ENCODE peak calls at places on chromosome 3, in five cellular contexts. One of them, this sample, is unnamed.

GRCh38 chr3:99246010-99246654 is 344.6 kb upstream of the DCBLD2 start:
- DNase-seq in stimulated activated CD4-positive, alpha-beta T cell treated with anti-CD3 and anti-CD28 coated beads, Interleukin-1b, Interleukin-23, amount 100 ng/mL, for 48 hours: no peak
- DNase-seq in dorsolateral prefrontal cortex: no peak
- DNase-seq in ELR: peak
- DNase-seq in CD8-positive, alpha-beta T cell: no peak
- DNase-seq in this sample: peak

GRCh38 chr3:10284496-10284895 is 8.3 kb downstream of the GHRL start:
- DNase-seq in ELR: no peak
- DNase-seq in CD8-positive, alpha-beta T cell: no peak
- DNase-seq in dorsolateral prefrontal cortex: no peak
- DNase-seq in stimulated activated CD4-positive, alpha-beta T cell treated with anti-CD3 and anti-CD28 coated beads, Interleukin-1b, Interleukin-23, amount 100 ng/mL, for 48 hours: no peak
- DNase-seq in this sample: no peak

GRCh38 chr3:27686642-27687041 is 35.5 kb downstream of the EOMES start:
- DNase-seq in ELR: peak
- DNase-seq in stimulated activated CD4-positive, alpha-beta T cell treated with anti-CD3 and anti-CD28 coated beads, Interleukin-1b, Interleukin-23, amount 100 ng/mL, for 48 hours: no peak
- DNase-seq in CD8-positive, alpha-beta T cell: no peak
- DNase-seq in dorsolateral prefrontal cortex: no peak
- DNase-seq in this sample: peak

GRCh38 chr3:29683306-29683993 is 402.6 kb downstream of the RBMS3 start:
- DNase-seq in dorsolateral prefrontal cortex: no peak
- DNase-seq in stimulated activated CD4-positive, alpha-beta T cell treated with anti-CD3 and anti-CD28 coated beads, Interleukin-1b, Interleukin-23, amount 100 ng/mL, for 48 hours: no peak
- DNase-seq in ELR: peak
- DNase-seq in CD8-positive, alpha-beta T cell: no peak
- DNase-seq in this sample: peak

GRCh38 chr3:120498947-120499346 is 48.2 kb upstream of the FSTL1 start:
- DNase-seq in CD8-positive, alpha-beta T cell: no peak
- DNase-seq in dorsolateral prefrontal cortex: no peak
- DNase-seq in stimulated activated CD4-positive, alpha-beta T cell treated with anti-CD3 and anti-CD28 coated beads, Interleukin-1b, Interleukin-23, amount 100 ng/mL, for 48 hours: no peak
- DNase-seq in ELR: peak
- DNase-seq in this sample: peak

GRCh38 chr3:31973081-31973480 is 8.0 kb downstream of the OSBPL10 start:
- DNase-seq in ELR: no peak
- DNase-seq in CD8-positive, alpha-beta T cell: no peak
- DNase-seq in stimulated activated CD4-positive, alpha-beta T cell treated with anti-CD3 and anti-CD28 coated beads, Interleukin-1b, Interleukin-23, amount 100 ng/mL, for 48 hours: no peak
- DNase-seq in dorsolateral prefrontal cortex: peak
- DNase-seq in this sample: no peak

GRCh38 chr3:107796786-107797185 is 274.0 kb downstream of the BBX start:
- DNase-seq in ELR: peak
- DNase-seq in CD8-positive, alpha-beta T cell: no peak
- DNase-seq in stimulated activated CD4-positive, alpha-beta T cell treated with anti-CD3 and anti-CD28 coated beads, Interleukin-1b, Interleukin-23, amount 100 ng/mL, for 48 hours: no peak
- DNase-seq in dorsolateral prefrontal cortex: no peak
- DNase-seq in this sample: peak

GRCh38 chr3:44915702-44916438 is 41.5 kb downstream of the TGM4 start:
- DNase-seq in ELR: peak
- DNase-seq in stimulated activated CD4-positive, alpha-beta T cell treated with anti-CD3 and anti-CD28 coated beads, Interleukin-1b, Interleukin-23, amount 100 ng/mL, for 48 hours: no peak
- DNase-seq in dorsolateral prefrontal cortex: no peak
- DNase-seq in CD8-positive, alpha-beta T cell: no peak
- DNase-seq in this sample: no peak

GRCh38 chr3:179179979-179180758 is 32.0 kb downstream of the PIK3CA start:
- DNase-seq in CD8-positive, alpha-beta T cell: no peak
- DNase-seq in dorsolateral prefrontal cortex: no peak
- DNase-seq in ELR: peak
- DNase-seq in stimulated activated CD4-positive, alpha-beta T cell treated with anti-CD3 and anti-CD28 coated beads, Interleukin-1b, Interleukin-23, amount 100 ng/mL, for 48 hours: no peak
- DNase-seq in this sample: no peak

GRCh38 chr3:189361103-189361835 is 189.5 kb downstream of the TPRG1 start:
- DNase-seq in ELR: no peak
- DNase-seq in stimulated activated CD4-positive, alpha-beta T cell treated with anti-CD3 and anti-CD28 coated beads, Interleukin-1b, Interleukin-23, amount 100 ng/mL, for 48 hours: no peak
- DNase-seq in CD8-positive, alpha-beta T cell: no peak
- DNase-seq in dorsolateral prefrontal cortex: no peak
- DNase-seq in this sample: no peak

GRCh38 chr3:39637807-39638206 is 170.3 kb downstream of the MOBP start:
- DNase-seq in stimulated activated CD4-positive, alpha-beta T cell treated with anti-CD3 and anti-CD28 coated beads, Interleukin-1b, Interleukin-23, amount 100 ng/mL, for 48 hours: no peak
- DNase-seq in dorsolateral prefrontal cortex: no peak
- DNase-seq in CD8-positive, alpha-beta T cell: no peak
- DNase-seq in ELR: peak
- DNase-seq in this sample: peak

GRCh38 chr3:78798266-78798832 is 969.4 kb downstream of the ROBO1 start:
- DNase-seq in CD8-positive, alpha-beta T cell: no peak
- DNase-seq in ELR: no peak
- DNase-seq in stimulated activated CD4-positive, alpha-beta T cell treated with anti-CD3 and anti-CD28 coated beads, Interleukin-1b, Interleukin-23, amount 100 ng/mL, for 48 hours: no peak
- DNase-seq in dorsolateral prefrontal cortex: no peak
- DNase-seq in this sample: no peak

GRCh38 chr3:172550347-172550943 is 27.2 kb upstream of the TNFSF10 start:
- DNase-seq in ELR: peak
- DNase-seq in dorsolateral prefrontal cortex: peak
- DNase-seq in CD8-positive, alpha-beta T cell: no peak
- DNase-seq in stimulated activated CD4-positive, alpha-beta T cell treated with anti-CD3 and anti-CD28 coated beads, Interleukin-1b, Interleukin-23, amount 100 ng/mL, for 48 hours: peak
- DNase-seq in this sample: peak

GRCh38 chr3:137764001-137764433 is at the start of gene SOX14:
- DNase-seq in CD8-positive, alpha-beta T cell: no peak
- DNase-seq in stimulated activated CD4-positive, alpha-beta T cell treated with anti-CD3 and anti-CD28 coated beads, Interleukin-1b, Interleukin-23, amount 100 ng/mL, for 48 hours: no peak
- DNase-seq in ELR: no peak
- DNase-seq in dorsolateral prefrontal cortex: no peak
- DNase-seq in this sample: no peak

GRCh38 chr3:46882377-46883015 is 5.0 kb downstream of the PTH1R start:
- DNase-seq in CD8-positive, alpha-beta T cell: no peak
- DNase-seq in ELR: peak
- DNase-seq in stimulated activated CD4-positive, alpha-beta T cell treated with anti-CD3 and anti-CD28 coated beads, Interleukin-1b, Interleukin-23, amount 100 ng/mL, for 48 hours: no peak
- DNase-seq in dorsolateral prefrontal cortex: no peak
- DNase-seq in this sample: no peak

GRCh38 chr3:152470893-152471292 is 202.2 kb downstream of the MBNL1 start:
- DNase-seq in CD8-positive, alpha-beta T cell: no peak
- DNase-seq in stimulated activated CD4-positive, alpha-beta T cell treated with anti-CD3 and anti-CD28 coated beads, Interleukin-1b, Interleukin-23, amount 100 ng/mL, for 48 hours: no peak
- DNase-seq in ELR: no peak
- DNase-seq in dorsolateral prefrontal cortex: no peak
- DNase-seq in this sample: no peak

GRCh38 chr3:13869944-13870343 is 9.9 kb downstream of the WNT7A start:
- DNase-seq in CD8-positive, alpha-beta T cell: no peak
- DNase-seq in dorsolateral prefrontal cortex: no peak
- DNase-seq in ELR: no peak
- DNase-seq in stimulated activated CD4-positive, alpha-beta T cell treated with anti-CD3 and anti-CD28 coated beads, Interleukin-1b, Interleukin-23, amount 100 ng/mL, for 48 hours: no peak
- DNase-seq in this sample: no peak

GRCh38 chr3:171306631-171307030 is 153.6 kb downstream of the TNIK start:
- DNase-seq in ELR: peak
- DNase-seq in stimulated activated CD4-positive, alpha-beta T cell treated with anti-CD3 and anti-CD28 coated beads, Interleukin-1b, Interleukin-23, amount 100 ng/mL, for 48 hours: no peak
- DNase-seq in CD8-positive, alpha-beta T cell: no peak
- DNase-seq in dorsolateral prefrontal cortex: peak
- DNase-seq in this sample: peak

GRCh38 chr3:49636883-49637609 is 37.1 kb upstream of the APEH start:
- DNase-seq in ELR: no peak
- DNase-seq in stimulated activated CD4-positive, alpha-beta T cell treated with anti-CD3 and anti-CD28 coated beads, Interleukin-1b, Interleukin-23, amount 100 ng/mL, for 48 hours: peak
- DNase-seq in dorsolateral prefrontal cortex: peak
- DNase-seq in CD8-positive, alpha-beta T cell: no peak
- DNase-seq in this sample: no peak

GRCh38 chr3:120227710-120228347 is 57.2 kb downstream of the GPR156 start:
- DNase-seq in CD8-positive, alpha-beta T cell: no peak
- DNase-seq in dorsolateral prefrontal cortex: no peak
- DNase-seq in ELR: no peak
- DNase-seq in stimulated activated CD4-positive, alpha-beta T cell treated with anti-CD3 and anti-CD28 coated beads, Interleukin-1b, Interleukin-23, amount 100 ng/mL, for 48 hours: no peak
- DNase-seq in this sample: no peak

GRCh38 chr3:43290961-43291360 is 4.6 kb downstream of the SNRK start:
- DNase-seq in ELR: peak
- DNase-seq in CD8-positive, alpha-beta T cell: no peak
- DNase-seq in dorsolateral prefrontal cortex: no peak
- DNase-seq in stimulated activated CD4-positive, alpha-beta T cell treated with anti-CD3 and anti-CD28 coated beads, Interleukin-1b, Interleukin-23, amount 100 ng/mL, for 48 hours: no peak
- DNase-seq in this sample: no peak